ENCODE peak calls at places on chromosomes 13 and 19, in six cellular contexts. M is fibroblast of the conjunctiva; J is NCI-H446; A is fibroblast of lung; Y is activated CD4-positive, alpha-beta T cell treated with anti-CD3 and anti-CD28 coated beads for 48 hours; H is GM23248. K is an unnamed sample.

GRCh38 chr19:50214699-50215543 is 11.5 kb downstream of the MYH14 start:
- DNase-seq in M (no peak), J (no peak), A (no peak), Y (no peak), H (no peak), K (no peak)

GRCh38 chr19:51511353-51511752 is 9.8 kb upstream of the SIGLEC12 start:
- DNase-seq in M (no peak), J (peak), A (no peak), Y (peak), H (peak), K (no peak)

GRCh38 chr19:5257155-5258045 is 83.2 kb downstream of the PTPRS start:
- DNase-seq in M (no peak), J (no peak), A (no peak), Y (no peak), H (no peak), K (no peak)

GRCh38 chr13:79485451-79485850 is 4.5 kb downstream of the NDFIP2 start:
- DNase-seq in M (no peak), J (no peak), A (no peak), Y (no peak), H (no peak), K (no peak)

GRCh38 chr13:37029617-37030016 is 29.0 kb downstream of the EXOSC8 start:
- DNase-seq in M (peak), J (no peak), A (peak), Y (no peak), H (peak), K (peak)

GRCh38 chr13:44755872-44756271 is 179.7 kb upstream of the TSC22D1 start:
- DNase-seq in M (no peak), J (no peak), A (peak), Y (no peak), H (peak), K (peak)

GRCh38 chr13:45297456-45298205 is 43.4 kb downstream of the TPT1 start:
- DNase-seq in M (no peak), J (no peak), A (no peak), Y (peak), H (no peak), K (no peak)

GRCh38 chr19:4518345-4519171 is at the start of gene PLIN4:
- DNase-seq in M (peak), J (no peak), A (peak), Y (no peak), H (peak), K (no peak)

GRCh38 chr13:79485014-79485441 is 4.1 kb downstream of the NDFIP2 start:
- DNase-seq in M (peak), J (no peak), A (peak), Y (peak), H (peak), K (peak)

GRCh38 chr19:36378625-36379509 is at the start of gene ZFP14:
- DNase-seq in M (peak), J (peak), A (peak), Y (peak), H (peak), K (peak)

GRCh38 chr13:50387124-50387581 is 371.9 kb downstream of the KCNRG start:
- DNase-seq in M (no peak), J (peak), A (peak), Y (peak), H (peak), K (no peak)

GRCh38 chr19:46413262-46414031 is at the start of gene CCDC8:
- DNase-seq in M (peak), J (no peak), A (peak), Y (no peak), H (peak), K (peak)

GRCh38 chr19:35176183-35176570 is 21.6 kb downstream of the FXYD5 start:
- DNase-seq in M (no peak), J (no peak), A (no peak), Y (no peak), H (no peak), K (no peak)

GRCh38 chr13:111510502-111511218 is 190.2 kb downstream of the TEX29 start:
- DNase-seq in M (no peak), J (no peak), A (no peak), Y (no peak), H (no peak), K (no peak)

GRCh38 chr13:46079770-46080169 is 25.1 kb downstream of the CPB2 start:
- DNase-seq in M (no peak), J (no peak), A (no peak), Y (no peak), H (no peak), K (no peak)

GRCh38 chr13:51781246-51782022 is 22.5 kb downstream of the DHRS12 start:
- DNase-seq in M (no peak), J (no peak), A (peak), Y (peak), H (peak), K (no peak)

GRCh38 chr13:98677398-98677797 is 75.1 kb downstream of the SLC15A1 start:
- DNase-seq in M (no peak), J (no peak), A (peak), Y (no peak), H (no peak), K (peak)

GRCh38 chr19:55452381-55453325 is 8.8 kb downstream of the ISOC2 start:
- DNase-seq in M (no peak), J (peak), A (peak), Y (peak), H (peak), K (no peak)

GRCh38 chr13:44040070-44040753 is 160.5 kb downstream of the LACC1 start:
- DNase-seq in M (no peak), J (no peak), A (peak), Y (no peak), H (peak), K (no peak)

GRCh38 chr19:588758-589692 is 656 bp upstream of the HCN2 start:
- DNase-seq in M (no peak), J (no peak), A (no peak), Y (peak), H (peak), K (no peak)

GRCh38 chr13:110907301-110907700 is 7.6 kb downstream of the ANKRD10 start:
- DNase-seq in M (no peak), J (no peak), A (no peak), Y (no peak), H (no peak), K (no peak)

GRCh38 chr13:56396318-56396717 is 744.4 kb upstream of the PRR20A start:
- DNase-seq in M (no peak), J (no peak), A (no peak), Y (no peak), H (no peak), K (no peak)

GRCh38 chr19:41872775-41873647 is 4.1 kb upstream of the CD79A start:
- DNase-seq in M (peak), J (peak), A (peak), Y (peak), H (peak), K (no peak)

GRCh38 chr19:58033741-58034475 is at the start of gene ZSCAN1:
- DNase-seq in M (peak), J (no peak), A (peak), Y (peak), H (peak), K (no peak)

GRCh38 chr13:20428666-20429644 is 96.7 kb downstream of the CRYL1 start:
- DNase-seq in M (no peak), J (no peak), A (peak), Y (peak), H (peak), K (no peak)

GRCh38 chr13:113742000-113742441 is 17.0 kb upstream of the TMEM255B start:
- DNase-seq in M (peak), J (no peak), A (peak), Y (peak), H (peak), K (no peak)

GRCh38 chr19:55345818-55346724 is 6.4 kb downstream of the KMT5C start:
- DNase-seq in M (peak), J (no peak), A (peak), Y (no peak), H (peak), K (no peak)

GRCh38 chr13:98549006-98549727 is 27.7 kb downstream of the STK24 start:
- DNase-seq in M (peak), J (no peak), A (peak), Y (no peak), H (peak), K (peak)

K was measured in AG09309.